ENCODE peak calls at places on chromosome 15, in seven cellular contexts. K is RPMI7951; Q is AG10803; G is mammary epithelial cell; N is activated naive CD8-positive, alpha-beta T cell treated with anti-CD3 and anti-CD28 coated beads for 36 hours; I is uterus; H is pulmonary artery endothelial cell. F is an unnamed sample.

GRCh38 chr15:40029979-40030893 is 8.7 kb downstream of the SRP14 start:
- DNase-seq in K (peak; percentile 32), G (no peak), H (no peak), Q (peak; percentile 24), N (no peak), I (no peak), F (peak; percentile 34)

GRCh38 chr15:58440181-58440910 is 8.6 kb downstream of the LIPC start:
- DNase-seq in G (peak; percentile 52), N (no peak), I (no peak), H (peak; percentile 57), Q (peak; percentile 66), K (peak; percentile 86), F (peak; percentile 94)

GRCh38 chr15:90845201-90845949 is 23.0 kb upstream of the FURIN start:
- DNase-seq in Q (peak; percentile 81), N (peak; percentile 36), K (peak; percentile 91), H (no peak), G (peak; percentile 79), I (no peak), F (no peak)

GRCh38 chr15:56047354-56047753 is 53.9 kb upstream of the NEDD4 start:
- DNase-seq in N (no peak), K (peak; percentile 65), G (peak; percentile 70), Q (no peak), I (no peak), H (peak; percentile 43), F (peak; percentile 62)

GRCh38 chr15:100725121-100726069 is 123.0 kb downstream of the ASB7 start:
- DNase-seq in I (no peak), G (peak; percentile 80), H (no peak), K (peak; percentile 95), N (no peak), Q (peak; percentile 75), F (peak; percentile 35)

GRCh38 chr15:23642413-23643044 is 5.1 kb downstream of the MAGEL2 start:
- DNase-seq in N (peak; percentile 13), G (peak; percentile 12), K (peak; percentile 58), H (no peak), Q (peak; percentile 51), I (peak; percentile 64), F (peak; percentile 58)

GRCh38 chr15:23589012-23589411 is 23.5 kb downstream of the MKRN3 start:
- DNase-seq in G (no peak), Q (no peak), H (no peak), K (no peak), N (no peak), I (no peak), F (no peak)

GRCh38 chr15:67854358-67854757 is 14.5 kb upstream of the RNU6-1 start:
- DNase-seq in Q (no peak), H (no peak), G (no peak), K (no peak), I (no peak), N (no peak), F (peak; percentile 70)

GRCh38 chr15:43246261-43246764 is 20.4 kb downstream of the TGM5 start:
- DNase-seq in Q (no peak), N (no peak), K (no peak), I (no peak), G (no peak), H (no peak), F (no peak)

GRCh38 chr15:52255008-52255407 is 40.6 kb downstream of the MYO5C start:
- DNase-seq in K (peak; percentile 38), G (peak; percentile 55), I (no peak), Q (peak; percentile 36), N (no peak), H (peak; percentile 22), F (peak; percentile 69)

GRCh38 chr15:86502313-86502712 is 422.6 kb downstream of the AGBL1 start:
- DNase-seq in K (no peak), H (no peak), Q (no peak), G (no peak), N (no peak), I (no peak), F (no peak)

GRCh38 chr15:80415331-80415730 is 11.1 kb downstream of the ARNT2 start:
- DNase-seq in I (no peak), N (no peak), G (no peak), K (no peak), H (no peak), Q (no peak), F (no peak)

GRCh38 chr15:30929064-30929669 is 25.5 kb downstream of the FAN1 start:
- DNase-seq in K (no peak), Q (no peak), N (no peak), I (no peak), H (no peak), G (no peak), F (no peak)

GRCh38 chr15:49832421-49832980 is 211.7 kb downstream of the DTWD1 start:
- DNase-seq in N (no peak), I (no peak), H (no peak), K (peak; percentile 46), Q (peak; percentile 21), G (no peak), F (no peak)

GRCh38 chr15:97036301-97036700 is 705.8 kb downstream of the NR2F2 start:
- DNase-seq in G (no peak), H (no peak), N (no peak), Q (no peak), K (no peak), I (no peak), F (peak; percentile 29)

GRCh38 chr15:32994810-32995424 is 199.6 kb downstream of the FMN1 start:
- DNase-seq in G (no peak), I (no peak), H (peak; percentile 15), N (no peak), K (peak; percentile 56), Q (peak; percentile 63), F (peak; percentile 60)

GRCh38 chr15:68560501-68561113 is 18.2 kb upstream of the CORO2B start:
- DNase-seq in I (no peak), Q (no peak), N (no peak), K (no peak), H (no peak), G (no peak), F (no peak)

GRCh38 chr15:74041311-74041756 is 41.0 kb downstream of the GOLGA6A start:
- DNase-seq in N (no peak), I (no peak), Q (peak; percentile 69), H (no peak), G (no peak), K (peak; percentile 29), F (no peak)

GRCh38 chr15:38563723-38564519 is 693 bp downstream of the RASGRP1 start:
- DNase-seq in G (peak; percentile 39), N (peak; percentile 89), I (peak; percentile 52), H (no peak), Q (peak; percentile 40), K (peak; percentile 29), F (peak; percentile 56)

GRCh38 chr15:72358532-72359180 is 17.2 kb downstream of the HEXA start:
- DNase-seq in N (no peak), H (no peak), Q (peak; percentile 86), G (peak; percentile 86), I (peak; percentile 31), K (peak; percentile 91), F (peak; percentile 91)